ENCODE peak calls at places on chromosomes 12 and 14, in eight cellular contexts. Y is heart right ventricle; J is MM.1S; A is transverse colon; M is keratinocyte; E is mammary epithelial cell; W is CD4-positive, alpha-beta memory T cell; S is pancreas. U is an unnamed sample. For H3K9me3 and H3K4me1, the result is how much of the 10 kb centered on the place peaks cover.

GRCh38 chr12:57793920-57794319 is 11.3 kb downstream of the TSFM start:
- DNase-seq in Y (no peak), J (no peak), A (no peak), M (peak), E (peak), W (no peak), S (no peak), U (no peak)

GRCh38 chr14:37197421-37198272 is at the start of gene MIPOL1:
- DNase-seq in Y (peak), J (no peak), A (peak), M (no peak), E (peak), W (no peak), S (peak), U (no peak)

GRCh38 chr12:69342407-69342806 is 5.8 kb upstream of the LYZ start:
- DNase-seq in Y (no peak), J (no peak), A (no peak), M (no peak), E (no peak), W (no peak), S (no peak), U (no peak)

GRCh38 chr12:27561535-27562350 is 37.7 kb downstream of the PPFIBP1 start:
- DNase-seq in Y (no peak), J (no peak), A (no peak), M (no peak), E (no peak), W (no peak), S (no peak), U (no peak)

GRCh38 chr14:50447491-50447890 is 50.8 kb upstream of the CDKL1 start:
- DNase-seq in Y (no peak), J (no peak), A (no peak), M (peak), E (peak), W (no peak), S (no peak), U (no peak)

GRCh38 chr12:120262852-120263724 is 2.4 kb downstream of the PXN start:
- DNase-seq in Y (peak), J (no peak), A (no peak), M (no peak), E (no peak), W (no peak), S (no peak), U (no peak)

GRCh38 chr12:110582286-110583136 is 607 bp downstream of the PPTC7 start:
- DNase-seq in Y (peak), J (peak), A (peak), M (no peak), E (peak), W (peak), S (peak), U (peak)

GRCh38 chr14:77674931-77675330 is 32.9 kb downstream of the ALKBH1 start:
- DNase-seq in Y (no peak), J (no peak), A (peak), M (no peak), E (no peak), W (no peak), S (no peak), U (no peak)

GRCh38 chr12:110940296-110940695 is 19.9 kb upstream of the MYL2 start:
- DNase-seq in Y (no peak), J (no peak), A (no peak), M (no peak), E (no peak), W (no peak), S (no peak), U (no peak)

GRCh38 chr12:40672650-40673319 is 19.5 kb upstream of the CNTN1 start:
- DNase-seq in Y (no peak), J (no peak), A (no peak), M (no peak), E (no peak), W (no peak), S (no peak), U (no peak)

GRCh38 chr12:113306382-113306781 is 28.5 kb downstream of the SLC8B1 start:
- DNase-seq in Y (no peak), J (no peak), A (no peak), M (no peak), E (no peak), W (no peak), S (no peak), U (no peak)

GRCh38 chr12:50960130-50960529 is 7.8 kb downstream of the HIGD1C start:
- DNase-seq in Y (no peak), J (peak), A (no peak), M (no peak), E (no peak), W (no peak), S (no peak), U (no peak)

GRCh38 chr12:9662488-9662887 is 7.0 kb upstream of the CLEC2D start:
- DNase-seq in Y (no peak), J (no peak), A (no peak), M (no peak), E (no peak), W (no peak), S (no peak), U (no peak)

GRCh38 chr12:10234562-10234961 is 21.9 kb downstream of the GABARAPL1 start:
- DNase-seq in Y (no peak), J (no peak), A (no peak), M (no peak), E (no peak), W (no peak), S (no peak), U (no peak)

GRCh38 chr12:131620946-131621681 is 89.8 kb upstream of the SFSWAP start:
- DNase-seq in Y (no peak), J (no peak), A (no peak), M (no peak), E (no peak), W (no peak), S (no peak), U (no peak)

GRCh38 chr12:131720921-131721320 is 10.0 kb downstream of the SFSWAP start:
- DNase-seq in Y (no peak), J (no peak), A (no peak), M (peak), E (peak), W (no peak), S (no peak), U (no peak)

GRCh38 chr12:530871-531270 is 71.1 kb downstream of the B4GALNT3 start:
- DNase-seq in Y (no peak), J (no peak), A (no peak), M (no peak), E (no peak), W (no peak), S (no peak), U (no peak)

GRCh38 chr12:81758421-81759214 is 532 bp downstream of the PPFIA2 start:
- DNase-seq in Y (peak), J (peak), A (no peak), M (no peak), E (no peak), W (no peak), S (no peak), U (peak)

GRCh38 chr12:113683566-113683965 is 211.9 kb upstream of the LHX5 start:
- DNase-seq in Y (no peak), J (no peak), A (no peak), M (no peak), E (no peak), W (no peak), S (no peak), U (no peak)

GRCh38 chr12:110733089-110733715 is 9.5 kb downstream of the PPP1CC start:
- DNase-seq in Y (no peak), J (no peak), A (no peak), M (no peak), E (peak), W (no peak), S (no peak), U (no peak)

GRCh38 chr12:30996255-30996654 is 69.7 kb downstream of the TSPAN11 start:
- DNase-seq in Y (no peak), J (no peak), A (no peak), M (no peak), E (no peak), W (no peak), S (no peak), U (no peak)

DNA sequence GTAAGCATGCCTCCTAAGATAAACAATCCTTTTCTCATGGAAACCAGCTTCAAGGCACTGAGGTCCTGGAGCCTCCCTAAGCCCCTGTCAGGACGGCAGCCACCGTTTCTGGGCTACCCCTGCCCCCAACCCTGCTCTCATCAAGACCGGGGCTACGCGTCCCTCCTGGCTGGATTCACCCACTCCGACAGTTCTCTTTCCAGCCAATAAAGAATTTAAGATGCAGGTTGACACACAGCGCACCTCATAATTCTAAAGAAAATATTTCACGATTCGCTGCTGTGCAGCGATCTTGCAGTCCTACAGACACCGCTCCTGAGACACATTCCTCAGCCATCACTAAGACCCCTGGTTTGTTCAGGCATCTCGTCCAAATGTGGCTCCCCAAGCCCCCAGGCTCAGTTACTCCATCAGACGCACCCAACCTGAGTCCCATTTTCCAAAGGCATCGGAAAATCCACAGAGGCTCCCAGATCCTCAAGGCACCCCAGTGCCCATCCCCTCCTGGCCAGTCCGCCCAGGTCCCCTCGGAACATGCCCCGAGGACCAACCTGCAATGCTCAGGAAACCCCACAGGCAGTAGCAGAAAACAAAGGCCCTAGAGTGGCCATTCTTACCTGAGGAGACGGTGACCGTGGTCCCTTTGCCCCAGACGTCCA is 336.3 kb downstream of the TMEM121 start:
- DNase-seq in Y (no peak), J (peak), A (peak), M (no peak), E (no peak), W (no peak), S (peak), U (peak)
- H3K9me3 ChIP-seq in Y (under half), J (under half), A (under half), M (under half), E (half or more), W (under half), S (under half), U (under half)

GRCh38 chr12:123282111-123282510 is 10.5 kb upstream of the CDK2AP1 start:
- DNase-seq in Y (no peak), J (no peak), A (no peak), M (no peak), E (no peak), W (no peak), S (no peak), U (no peak)

GRCh38 chr12:123273166-123273565 is 1.5 kb upstream of the CDK2AP1 start:
- DNase-seq in Y (no peak), J (no peak), A (no peak), M (no peak), E (no peak), W (no peak), S (no peak), U (no peak)

GRCh38 chr12:123278150-123278627 is 6.5 kb upstream of the CDK2AP1 start:
- DNase-seq in Y (no peak), J (peak), A (no peak), M (no peak), E (no peak), W (no peak), S (no peak), U (no peak)
- H3K4me3 ChIP-seq in Y (no peak), J (no peak), A (no peak), M (no peak), E (no peak), W (no peak), S (no peak), U (no peak)

GRCh38 chr12:108690191-108690518 is 41.2 kb downstream of the CORO1C start:
- DNase-seq in Y (no peak), J (no peak), A (no peak), M (no peak), E (no peak), W (no peak), S (no peak), U (no peak)

GRCh38 chr12:108691154-108691994 is 39.9 kb downstream of the CORO1C start:
- DNase-seq in Y (peak), J (peak), A (peak), M (peak), E (peak), W (peak), S (peak), U (peak)

GRCh38 chr12:108691995-108692808 is 39.1 kb downstream of the CORO1C start:
- DNase-seq in Y (peak), J (peak), A (peak), M (peak), E (no peak), W (no peak), S (no peak), U (no peak)

GRCh38 chr12:108689314-108690190 is 41.8 kb downstream of the CORO1C start:
- DNase-seq in Y (no peak), J (peak), A (peak), M (no peak), E (no peak), W (no peak), S (no peak), U (peak)

DNA sequence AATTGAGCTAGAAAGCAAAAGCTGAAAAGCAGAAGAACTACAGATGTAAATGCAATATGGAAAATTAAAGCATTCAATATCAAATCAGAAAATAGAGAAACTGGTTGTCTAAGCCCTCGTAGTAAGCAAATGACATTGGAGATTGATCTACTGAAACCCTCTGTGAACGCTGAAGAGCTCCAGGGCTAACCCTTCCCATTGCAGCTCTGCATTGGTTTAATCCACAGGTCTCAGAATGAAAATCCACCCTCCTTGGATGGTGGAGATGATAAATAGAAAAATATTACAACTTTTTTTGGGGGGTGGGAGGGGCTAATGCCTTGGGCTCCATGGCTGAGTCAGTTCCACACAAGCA is 40.5 kb downstream of the CORO1C start:
- DNase-seq in Y (no peak), J (no peak), A (no peak), M (no peak), E (no peak), W (no peak), S (no peak), U (no peak)
- H3K4me1 ChIP-seq in Y (half or more), J (half or more), A (under half), M (half or more), E (half or more), W (under half), S (under half), U (under half)

GRCh38 chr12:1910468-1910867 is 8.0 kb downstream of the CACNA2D4 start:
- DNase-seq in Y (no peak), J (no peak), A (no peak), M (no peak), E (no peak), W (no peak), S (no peak), U (no peak)

GRCh38 chr12:1908758-1909157 is 9.7 kb downstream of the CACNA2D4 start:
- DNase-seq in Y (no peak), J (no peak), A (no peak), M (no peak), E (no peak), W (no peak), S (peak), U (no peak)

GRCh38 chr12:1906579-1906978 is 11.9 kb downstream of the CACNA2D4 start:
- DNase-seq in Y (no peak), J (no peak), A (no peak), M (no peak), E (no peak), W (no peak), S (no peak), U (no peak)

GRCh38 chr12:1904875-1905274 is 13.6 kb downstream of the CACNA2D4 start:
- DNase-seq in Y (no peak), J (no peak), A (no peak), M (no peak), E (no peak), W (no peak), S (no peak), U (no peak)

GRCh38 chr12:1907652-1908611 is 10.5 kb downstream of the CACNA2D4 start:
- DNase-seq in Y (no peak), J (no peak), A (peak), M (no peak), E (peak), W (peak), S (peak), U (peak)
- H3K9me3 ChIP-seq in Y (under half), J (under half), A (under half), M (under half), E (under half), W (under half), S (under half), U (under half)

DNA sequence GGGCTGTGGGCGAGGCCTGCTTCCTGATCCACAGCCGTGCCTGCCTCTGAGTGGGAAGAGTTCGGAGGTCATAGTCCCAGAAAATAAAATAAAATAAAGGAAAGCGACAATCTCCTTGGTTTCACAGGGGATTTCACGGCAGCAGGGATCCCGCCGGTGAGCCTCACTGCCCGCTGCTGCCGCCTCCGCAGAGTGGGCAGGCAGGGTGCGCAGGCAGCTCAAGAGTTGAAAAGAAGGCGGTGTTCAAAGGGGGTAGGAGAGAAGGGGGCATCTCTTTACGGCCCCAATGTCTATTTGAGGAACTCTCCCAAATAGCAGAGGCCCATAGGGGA is 3.1 kb upstream of the HOXC9 start:
- DNase-seq in Y (no peak), J (no peak), A (no peak), M (no peak), E (no peak), W (no peak), S (no peak), U (no peak)
- H3K4me3 ChIP-seq in Y (no peak), J (no peak), A (no peak), M (peak), E (no peak), W (no peak), S (no peak), U (peak)

GRCh38 chr14:59280961-59281360 is 92.5 kb downstream of the DAAM1 start:
- DNase-seq in Y (no peak), J (no peak), A (no peak), M (no peak), E (no peak), W (no peak), S (no peak), U (no peak)

GRCh38 chr14:59281613-59282012 is 93.1 kb downstream of the DAAM1 start:
- DNase-seq in Y (no peak), J (no peak), A (no peak), M (peak), E (peak), W (no peak), S (no peak), U (no peak)

GRCh38 chr14:59278111-59278510 is 89.6 kb downstream of the DAAM1 start:
- DNase-seq in Y (no peak), J (no peak), A (no peak), M (peak), E (peak), W (no peak), S (no peak), U (no peak)

GRCh38 chr14:59283380-59283779 is 94.9 kb downstream of the DAAM1 start:
- DNase-seq in Y (no peak), J (no peak), A (no peak), M (no peak), E (peak), W (no peak), S (no peak), U (no peak)

DNA sequence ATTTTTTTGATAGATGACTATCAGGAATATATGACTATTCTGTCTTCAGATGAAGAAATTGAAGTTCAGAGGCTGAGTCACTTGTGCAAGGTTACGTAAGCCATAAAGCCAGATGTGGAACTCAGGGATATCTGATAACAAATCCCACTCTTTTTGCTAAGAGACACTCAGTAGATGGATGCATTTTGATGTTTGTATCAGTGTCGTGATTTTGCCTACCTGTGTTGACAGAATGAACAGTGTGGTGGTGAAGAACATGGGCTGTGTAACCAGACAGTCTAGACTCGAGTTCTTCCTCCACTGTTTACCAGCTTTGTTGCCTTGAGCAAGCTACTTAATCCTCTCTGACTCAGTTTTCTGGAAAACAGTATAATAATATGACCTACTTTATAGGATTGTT is 93.9 kb downstream of the DAAM1 start:
- DNase-seq in Y (no peak), J (no peak), A (no peak), M (no peak), E (peak), W (no peak), S (no peak), U (no peak)
- H3K4me1 ChIP-seq in Y (under half), J (under half), A (under half), M (under half), E (half or more), W (under half), S (under half), U (under half)

DNA sequence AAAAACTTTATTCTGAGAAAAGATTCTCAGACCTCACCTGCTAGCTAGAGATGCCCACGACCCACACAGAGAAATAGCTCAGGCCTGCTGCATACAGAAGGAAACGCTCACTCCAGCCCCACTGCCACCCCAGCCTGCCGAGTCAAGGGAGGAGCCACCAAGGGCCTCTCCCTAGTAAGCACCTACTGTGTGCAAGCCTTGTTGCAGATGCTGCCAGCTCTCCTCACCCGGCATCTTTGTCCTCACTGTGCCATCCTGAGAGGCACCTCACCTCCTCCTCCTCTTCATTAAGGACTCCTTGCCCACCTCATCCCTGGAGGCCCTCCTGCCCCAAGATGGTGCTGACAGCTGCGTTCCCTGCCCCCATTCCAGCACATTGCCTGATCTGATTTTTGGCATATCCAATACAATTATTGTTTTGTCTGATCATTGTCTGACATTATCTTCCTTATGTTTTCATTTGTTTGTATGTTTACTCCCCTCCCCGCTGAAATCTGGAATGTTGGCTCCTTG is 196.9 kb downstream of the SLC15A4 start:
- DNase-seq in Y (no peak), J (no peak), A (no peak), M (no peak), E (no peak), W (no peak), S (no peak), U (no peak)
- H3K9me3 ChIP-seq in Y (under half), J (under half), A (under half), M (under half), E (under half), W (under half), S (under half), U (under half)

GRCh38 chr12:11822071-11822818 is 172.8 kb downstream of the ETV6 start:
- DNase-seq in Y (no peak), J (peak), A (peak), M (no peak), E (peak), W (peak), S (no peak), U (no peak)
- H3K4me3 ChIP-seq in Y (no peak), J (peak), A (no peak), M (no peak), E (no peak), W (no peak), S (no peak), U (no peak)

GRCh38 chr12:95974358-95974757 is 21.8 kb downstream of the HAL start:
- DNase-seq in Y (no peak), J (no peak), A (no peak), M (no peak), E (no peak), W (no peak), S (no peak), U (no peak)
- H3K4me1 ChIP-seq in Y (under half), J (under half), A (under half), M (under half), E (under half), W (under half), S (under half), U (under half)

U was measured in naive thymus-derived CD4-positive, alpha-beta T cell.